ENCODE peak calls at places on chromosomes 1 and 21, in seven cellular contexts. One of them, this sample, is unnamed.
A peak's percentile ranks its signal among the peaks of the same experiment; 100 is the strongest.

GRCh38 chr21:38850277-38850951 is 44.7 kb downstream of the ETS2 start:
- DNase-seq in B cell: no peak
- DNase-seq in mammary epithelial cell: no peak
- DNase-seq in heart right ventricle: no peak
- DNase-seq in cardiac muscle cell: no peak
- DNase-seq in astrocyte of the cerebellum: no peak
- DNase-seq in OCI-LY7: no peak
- DNase-seq in this sample: no peak

GRCh38 chr1:32813941-32814739 is 3.0 kb downstream of the YARS1 start:
- DNase-seq in heart right ventricle: no peak
- DNase-seq in B cell: no peak
- DNase-seq in OCI-LY7: no peak
- DNase-seq in mammary epithelial cell: no peak
- DNase-seq in cardiac muscle cell: peak; percentile 52
- DNase-seq in astrocyte of the cerebellum: no peak
- DNase-seq in this sample: peak; percentile 25

GRCh38 chr21:36330904-36331303 is 10.9 kb downstream of the MORC3 start:
- DNase-seq in astrocyte of the cerebellum: no peak
- DNase-seq in OCI-LY7: peak; percentile 76
- DNase-seq in B cell: peak; percentile 68
- DNase-seq in mammary epithelial cell: peak; percentile 36
- DNase-seq in heart right ventricle: peak; percentile 29
- DNase-seq in cardiac muscle cell: peak; percentile 73
- DNase-seq in this sample: peak; percentile 58

GRCh38 chr1:151196292-151196800 is 2.0 kb upstream of the PIP5K1A start:
- DNase-seq in mammary epithelial cell: peak; percentile 81
- DNase-seq in cardiac muscle cell: peak; percentile 89
- DNase-seq in heart right ventricle: no peak
- DNase-seq in B cell: peak; percentile 67
- DNase-seq in astrocyte of the cerebellum: peak; percentile 81
- DNase-seq in OCI-LY7: peak; percentile 82
- DNase-seq in this sample: peak; percentile 87

GRCh38 chr1:167432780-167433179 is 85.5 kb downstream of the CD247 start:
- DNase-seq in mammary epithelial cell: no peak
- DNase-seq in heart right ventricle: no peak
- DNase-seq in OCI-LY7: no peak
- DNase-seq in B cell: no peak
- DNase-seq in cardiac muscle cell: no peak
- DNase-seq in astrocyte of the cerebellum: no peak
- DNase-seq in this sample: no peak

GRCh38 chr1:236282159-236282716 is 480 bp upstream of the ERO1B start:
- DNase-seq in heart right ventricle: no peak
- DNase-seq in mammary epithelial cell: no peak
- DNase-seq in OCI-LY7: peak; percentile 66
- DNase-seq in cardiac muscle cell: no peak
- DNase-seq in B cell: no peak
- DNase-seq in astrocyte of the cerebellum: no peak
- DNase-seq in this sample: peak; percentile 0

GRCh38 chr1:216173315-216173714 is 249.9 kb downstream of the USH2A start:
- DNase-seq in B cell: no peak
- DNase-seq in heart right ventricle: no peak
- DNase-seq in astrocyte of the cerebellum: no peak
- DNase-seq in cardiac muscle cell: no peak
- DNase-seq in mammary epithelial cell: no peak
- DNase-seq in OCI-LY7: no peak
- DNase-seq in this sample: no peak

GRCh38 chr1:21706151-21706835 is 37.1 kb upstream of the RAP1GAP start:
- DNase-seq in astrocyte of the cerebellum: no peak
- DNase-seq in cardiac muscle cell: peak; percentile 30
- DNase-seq in B cell: peak; percentile 28
- DNase-seq in mammary epithelial cell: no peak
- DNase-seq in OCI-LY7: peak; percentile 45
- DNase-seq in heart right ventricle: no peak
- DNase-seq in this sample: peak; percentile 1

GRCh38 chr1:44819257-44819593 is 10.9 kb downstream of the BTBD19 start:
- DNase-seq in mammary epithelial cell: peak; percentile 97
- DNase-seq in OCI-LY7: no peak
- DNase-seq in B cell: no peak
- DNase-seq in heart right ventricle: peak; percentile 1
- DNase-seq in cardiac muscle cell: no peak
- DNase-seq in astrocyte of the cerebellum: no peak
- DNase-seq in this sample: no peak

GRCh38 chr1:74703386-74704182 is 29.3 kb downstream of the CRYZ start:
- DNase-seq in B cell: no peak
- DNase-seq in cardiac muscle cell: no peak
- DNase-seq in astrocyte of the cerebellum: no peak
- DNase-seq in OCI-LY7: no peak
- DNase-seq in mammary epithelial cell: no peak
- DNase-seq in heart right ventricle: no peak
- DNase-seq in this sample: no peak

GRCh38 chr1:3464649-3465025 is 10.2 kb downstream of the ARHGEF16 start:
- DNase-seq in mammary epithelial cell: no peak
- DNase-seq in heart right ventricle: peak; percentile 6
- DNase-seq in astrocyte of the cerebellum: no peak
- DNase-seq in cardiac muscle cell: no peak
- DNase-seq in OCI-LY7: no peak
- DNase-seq in B cell: no peak
- DNase-seq in this sample: no peak

GRCh38 chr1:207897188-207897587 is 13.7 kb downstream of the CD34 start:
- DNase-seq in OCI-LY7: no peak
- DNase-seq in astrocyte of the cerebellum: peak; percentile 12
- DNase-seq in mammary epithelial cell: no peak
- DNase-seq in B cell: no peak
- DNase-seq in cardiac muscle cell: peak; percentile 44
- DNase-seq in heart right ventricle: no peak
- DNase-seq in this sample: no peak

GRCh38 chr1:227896710-227897655 is 50.7 kb downstream of the WNT9A start:
- DNase-seq in heart right ventricle: no peak
- DNase-seq in astrocyte of the cerebellum: no peak
- DNase-seq in mammary epithelial cell: no peak
- DNase-seq in OCI-LY7: no peak
- DNase-seq in cardiac muscle cell: no peak
- DNase-seq in B cell: no peak
- DNase-seq in this sample: no peak

GRCh38 chr1:76867342-76868130 is at the start of gene ST6GALNAC5:
- DNase-seq in heart right ventricle: no peak
- DNase-seq in cardiac muscle cell: peak; percentile 48
- DNase-seq in B cell: no peak
- DNase-seq in mammary epithelial cell: peak; percentile 31
- DNase-seq in OCI-LY7: no peak
- DNase-seq in astrocyte of the cerebellum: peak; percentile 11
- DNase-seq in this sample: no peak

GRCh38 chr1:167714851-167715652 is 6.7 kb upstream of the MPZL1 start:
- DNase-seq in mammary epithelial cell: peak; percentile 83
- DNase-seq in B cell: peak; percentile 89
- DNase-seq in astrocyte of the cerebellum: peak; percentile 85
- DNase-seq in heart right ventricle: peak; percentile 77
- DNase-seq in OCI-LY7: peak; percentile 94
- DNase-seq in cardiac muscle cell: peak; percentile 90
- DNase-seq in this sample: peak; percentile 73

GRCh38 chr1:30518696-30519095 is 204.7 kb downstream of the MATN1 start:
- DNase-seq in mammary epithelial cell: peak; percentile 13
- DNase-seq in heart right ventricle: no peak
- DNase-seq in cardiac muscle cell: no peak
- DNase-seq in astrocyte of the cerebellum: no peak
- DNase-seq in B cell: no peak
- DNase-seq in OCI-LY7: no peak
- DNase-seq in this sample: no peak

GRCh38 chr1:1606232-1606631 is 6.3 kb upstream of the FNDC10 start:
- DNase-seq in cardiac muscle cell: no peak
- DNase-seq in OCI-LY7: no peak
- DNase-seq in B cell: no peak
- DNase-seq in mammary epithelial cell: no peak
- DNase-seq in heart right ventricle: peak; percentile 11
- DNase-seq in astrocyte of the cerebellum: no peak
- DNase-seq in this sample: no peak

GRCh38 chr1:50371749-50372148 is 51.5 kb downstream of the DMRTA2 start:
- DNase-seq in cardiac muscle cell: no peak
- DNase-seq in B cell: no peak
- DNase-seq in OCI-LY7: no peak
- DNase-seq in heart right ventricle: no peak
- DNase-seq in mammary epithelial cell: peak; percentile 16
- DNase-seq in astrocyte of the cerebellum: no peak
- DNase-seq in this sample: peak; percentile 7

GRCh38 chr1:204598319-204598969 is 82.2 kb downstream of the MDM4 start:
- DNase-seq in cardiac muscle cell: no peak
- DNase-seq in heart right ventricle: no peak
- DNase-seq in mammary epithelial cell: no peak
- DNase-seq in B cell: no peak
- DNase-seq in astrocyte of the cerebellum: no peak
- DNase-seq in OCI-LY7: no peak
- DNase-seq in this sample: no peak

GRCh38 chr1:41622859-41623732 is 138.6 kb upstream of the EDN2 start:
- DNase-seq in mammary epithelial cell: no peak
- DNase-seq in heart right ventricle: no peak
- DNase-seq in cardiac muscle cell: peak; percentile 14
- DNase-seq in B cell: peak; percentile 63
- DNase-seq in astrocyte of the cerebellum: no peak
- DNase-seq in OCI-LY7: no peak
- DNase-seq in this sample: peak; percentile 16

GRCh38 chr1:82094136-82094535 is 293.4 kb downstream of the ADGRL2 start:
- DNase-seq in mammary epithelial cell: no peak
- DNase-seq in cardiac muscle cell: no peak
- DNase-seq in B cell: no peak
- DNase-seq in OCI-LY7: no peak
- DNase-seq in astrocyte of the cerebellum: no peak
- DNase-seq in heart right ventricle: no peak
- DNase-seq in this sample: no peak

GRCh38 chr1:82091729-82092128 is 291.0 kb downstream of the ADGRL2 start:
- DNase-seq in heart right ventricle: no peak
- DNase-seq in B cell: no peak
- DNase-seq in astrocyte of the cerebellum: no peak
- DNase-seq in mammary epithelial cell: no peak
- DNase-seq in cardiac muscle cell: peak; percentile 41
- DNase-seq in OCI-LY7: no peak
- DNase-seq in this sample: no peak

GRCh38 chr1:82086739-82087138 is 286.0 kb downstream of the ADGRL2 start:
- DNase-seq in astrocyte of the cerebellum: no peak
- DNase-seq in mammary epithelial cell: peak; percentile 21
- DNase-seq in heart right ventricle: no peak
- DNase-seq in B cell: no peak
- DNase-seq in OCI-LY7: no peak
- DNase-seq in cardiac muscle cell: no peak
- DNase-seq in this sample: no peak

GRCh38 chr1:82091274-82091673 is 290.5 kb downstream of the ADGRL2 start:
- DNase-seq in B cell: no peak
- DNase-seq in astrocyte of the cerebellum: no peak
- DNase-seq in cardiac muscle cell: no peak
- DNase-seq in mammary epithelial cell: no peak
- DNase-seq in heart right ventricle: no peak
- DNase-seq in OCI-LY7: no peak
- DNase-seq in this sample: no peak

DNA sequence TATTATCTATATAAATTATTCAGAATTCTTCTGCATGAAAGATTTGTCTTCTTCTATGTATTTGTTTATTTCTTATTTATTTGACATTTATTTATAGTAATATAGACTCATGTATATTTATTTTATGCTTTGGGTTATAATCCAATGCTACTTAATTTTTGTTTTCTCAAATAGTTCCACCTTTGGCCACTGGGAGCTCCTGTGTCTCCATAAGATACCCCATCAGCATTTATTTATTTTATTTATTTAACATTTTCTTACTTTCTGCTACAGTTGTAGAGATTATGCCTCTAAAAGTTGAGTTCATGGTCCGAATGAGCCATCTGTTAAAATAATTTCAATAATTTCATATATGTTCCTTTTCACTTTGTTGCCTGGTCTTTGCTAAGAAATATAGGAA is 289.4 kb downstream of the ADGRL2 start:
- DNase-seq in astrocyte of the cerebellum: no peak
- DNase-seq in mammary epithelial cell: no peak
- DNase-seq in heart right ventricle: no peak
- DNase-seq in OCI-LY7: no peak
- DNase-seq in cardiac muscle cell: peak; percentile 25
- DNase-seq in B cell: no peak
- DNase-seq in this sample: no peak
- TF ChIP-seq CTCF in astrocyte of the cerebellum: peak; percentile 49
- TF ChIP-seq CTCF in mammary epithelial cell: peak; percentile 62
- TF ChIP-seq CTCF in heart right ventricle: no peak
- TF ChIP-seq CTCF in OCI-LY7: peak; percentile 64
- TF ChIP-seq CTCF in cardiac muscle cell: peak; percentile 47
- TF ChIP-seq CTCF in B cell: no peak
- TF ChIP-seq CTCF in this sample: peak; percentile 41

DNA sequence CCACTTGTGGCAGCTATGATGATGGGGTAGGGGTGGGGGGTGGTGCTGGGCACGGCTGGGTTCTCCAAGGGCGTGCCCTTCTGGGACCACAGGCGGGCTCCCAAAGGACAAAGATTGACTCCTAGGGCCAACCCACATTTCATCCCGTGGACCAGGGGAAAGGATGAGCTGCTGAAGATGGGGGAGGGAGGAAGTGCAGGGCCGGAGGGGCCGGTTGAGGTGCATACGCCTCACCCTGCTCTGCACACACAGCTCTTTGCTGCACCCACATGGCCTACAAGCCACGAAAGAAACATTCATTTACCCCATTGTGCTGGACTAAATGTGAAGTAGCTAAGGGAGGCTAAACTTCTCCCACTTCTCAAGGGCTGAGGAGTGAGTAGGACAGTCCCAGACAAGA is 34.2 kb upstream of the GNPAT start:
- DNase-seq in cardiac muscle cell: peak; percentile 36
- DNase-seq in OCI-LY7: no peak
- DNase-seq in B cell: no peak
- DNase-seq in mammary epithelial cell: no peak
- DNase-seq in astrocyte of the cerebellum: no peak
- DNase-seq in heart right ventricle: no peak
- DNase-seq in this sample: no peak
- TF ChIP-seq CTCF in cardiac muscle cell: peak; percentile 25
- TF ChIP-seq CTCF in OCI-LY7: no peak
- TF ChIP-seq CTCF in B cell: no peak
- TF ChIP-seq CTCF in mammary epithelial cell: peak; percentile 43
- TF ChIP-seq CTCF in astrocyte of the cerebellum: no peak
- TF ChIP-seq CTCF in heart right ventricle: no peak
- TF ChIP-seq CTCF in this sample: no peak

DNA sequence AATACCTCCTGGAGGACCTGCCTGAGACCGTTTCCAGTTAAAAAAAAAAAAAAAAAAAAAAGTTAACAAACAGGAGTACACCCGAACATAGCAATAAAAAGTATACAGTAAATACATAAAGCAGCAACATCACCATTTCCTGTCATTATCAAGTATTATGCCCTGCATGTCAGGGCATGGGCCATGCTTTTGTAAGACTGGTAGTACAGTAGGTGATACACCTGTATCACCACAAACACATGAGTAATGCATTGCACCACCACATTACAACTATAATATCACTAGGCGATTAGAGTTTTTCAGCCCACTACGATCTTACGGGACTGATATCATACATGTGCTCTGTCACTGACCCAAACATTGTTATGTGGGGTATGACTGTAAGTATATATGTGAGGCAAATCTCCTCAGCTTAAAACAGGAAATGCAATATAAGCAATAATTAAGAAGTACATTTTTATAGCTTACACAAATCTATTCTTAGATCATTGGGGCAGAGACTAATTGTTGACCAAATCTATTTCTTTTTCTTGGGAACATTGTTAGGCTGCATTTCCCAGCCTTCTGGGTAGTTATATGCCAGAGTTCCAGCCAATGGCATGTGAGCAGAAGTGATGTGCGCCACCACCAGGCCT is 98.1 kb downstream of the PLD5 start:
- DNase-seq in mammary epithelial cell: peak; percentile 89
- DNase-seq in B cell: no peak
- DNase-seq in heart right ventricle: no peak
- DNase-seq in astrocyte of the cerebellum: no peak
- DNase-seq in OCI-LY7: no peak
- DNase-seq in cardiac muscle cell: no peak
- DNase-seq in this sample: no peak
- TF ChIP-seq CTCF in mammary epithelial cell: no peak
- TF ChIP-seq CTCF in B cell: no peak
- TF ChIP-seq CTCF in heart right ventricle: no peak
- TF ChIP-seq CTCF in astrocyte of the cerebellum: no peak
- TF ChIP-seq CTCF in OCI-LY7: peak; percentile 29
- TF ChIP-seq CTCF in cardiac muscle cell: no peak
- TF ChIP-seq CTCF in this sample: no peak

GRCh38 chr21:35168702-35169101 is 119.6 kb upstream of the RUNX1 start:
- DNase-seq in mammary epithelial cell: peak; percentile 75
- DNase-seq in OCI-LY7: no peak
- DNase-seq in cardiac muscle cell: no peak
- DNase-seq in heart right ventricle: no peak
- DNase-seq in B cell: no peak
- DNase-seq in astrocyte of the cerebellum: no peak
- DNase-seq in this sample: no peak
- TF ChIP-seq CTCF in mammary epithelial cell: no peak
- TF ChIP-seq CTCF in OCI-LY7: no peak
- TF ChIP-seq CTCF in cardiac muscle cell: no peak
- TF ChIP-seq CTCF in heart right ventricle: no peak
- TF ChIP-seq CTCF in B cell: no peak
- TF ChIP-seq CTCF in astrocyte of the cerebellum: no peak
- TF ChIP-seq CTCF in this sample: no peak